ENCODE peak calls at places on chromosomes 12 and 14, in six cellular contexts. X is IMR-90, O is H9, E is H1, Q is neuronal stem cell, L is trophoblast cell. T is an unnamed sample. For H3K27me3, the result is how much of the 10 kb centered on the place peaks cover.

GRCh38 chr12:81461163-81461562 is 298.0 kb downstream of the PPFIA2 start:
- DNase-seq in X (no peak), O (no peak), E (no peak), Q (no peak), L (no peak), T (no peak)

GRCh38 chr12:116274552-116275375 is 2.7 kb downstream of the MED13L start:
- DNase-seq in X (no peak), O (no peak), E (no peak), Q (no peak), L (no peak), T (no peak)

GRCh38 chr12:28558232-28558631 is 368.0 kb downstream of the CCDC91 start:
- DNase-seq in X (no peak), O (no peak), E (no peak), Q (no peak), L (no peak), T (no peak)

GRCh38 chr14:28577711-28578131 is 188.9 kb upstream of the FOXG1 start:
- DNase-seq in X (no peak), O (no peak), E (no peak), Q (no peak), L (no peak), T (no peak)

GRCh38 chr14:93107383-93107782 is 8.3 kb downstream of the ITPK1 start:
- DNase-seq in X (no peak), O (no peak), E (no peak), Q (no peak), L (no peak), T (no peak)

GRCh38 chr12:50603817-50604639 is 99.2 kb downstream of the DIP2B start:
- DNase-seq in X (peak), O (no peak), E (no peak), Q (no peak), L (no peak), T (peak)

GRCh38 chr12:32535260-32535999 is 136.1 kb downstream of the FGD4 start:
- DNase-seq in X (peak), O (peak), E (no peak), Q (no peak), L (no peak), T (peak)

GRCh38 chr12:116015525-116015924 is 262.0 kb downstream of the MED13L start:
- DNase-seq in X (peak), O (no peak), E (no peak), Q (no peak), L (no peak), T (peak)

GRCh38 chr14:98101323-98101722 is 1170.7 kb downstream of the BCL11B start:
- DNase-seq in X (no peak), O (no peak), E (no peak), Q (no peak), L (no peak), T (no peak)

GRCh38 chr14:105077649-105077995 is 12.4 kb upstream of the GPR132 start:
- DNase-seq in X (no peak), O (no peak), E (no peak), Q (no peak), L (no peak), T (no peak)

GRCh38 chr12:88314706-88315105 is 172.6 kb downstream of the TMTC3 start:
- DNase-seq in X (no peak), O (no peak), E (no peak), Q (no peak), L (no peak), T (no peak)

GRCh38 chr14:100679707-100680438 is 46.8 kb upstream of the DLK1 start:
- DNase-seq in X (peak), O (no peak), E (no peak), Q (no peak), L (peak), T (peak)

GRCh38 chr12:69502342-69503081 is 32.3 kb downstream of the FRS2 start:
- DNase-seq in X (no peak), O (no peak), E (no peak), Q (no peak), L (peak), T (no peak)

GRCh38 chr12:113088971-113089756 is 32.6 kb downstream of the DTX1 start:
- DNase-seq in X (no peak), O (no peak), E (no peak), Q (no peak), L (no peak), T (no peak)

GRCh38 chr14:77208979-77209318 is 27.4 kb downstream of the TMEM63C start:
- DNase-seq in X (no peak), O (no peak), E (no peak), Q (no peak), L (no peak), T (no peak)

GRCh38 chr12:129160282-129160681 is 307.0 kb downstream of the GLT1D1 start:
- DNase-seq in X (no peak), O (no peak), E (no peak), Q (no peak), L (no peak), T (no peak)

GRCh38 chr12:98830657-98831056 is 185.6 kb downstream of the APAF1 start:
- DNase-seq in X (no peak), O (no peak), E (no peak), Q (no peak), L (no peak), T (no peak)

GRCh38 chr12:12206776-12207388 is 60.0 kb downstream of the LRP6 start:
- DNase-seq in X (no peak), O (no peak), E (no peak), Q (no peak), L (no peak), T (no peak)

GRCh38 chr12:87140257-87140656 is 884.1 kb upstream of the MGAT4C start:
- DNase-seq in X (peak), O (no peak), E (no peak), Q (no peak), L (peak), T (peak)

GRCh38 chr14:71765505-71765904 is 166.7 kb upstream of the RGS6 start:
- DNase-seq in X (no peak), O (no peak), E (no peak), Q (no peak), L (no peak), T (no peak)

GRCh38 chr12:24997970-24998582 is 49.2 kb upstream of the BCAT1 start:
- DNase-seq in X (peak), O (no peak), E (no peak), Q (no peak), L (no peak), T (peak)

GRCh38 chr14:85439696-85440328 is 90.1 kb upstream of the FLRT2 start:
- DNase-seq in X (no peak), O (no peak), E (no peak), Q (no peak), L (no peak), T (no peak)

GRCh38 chr12:55930771-55931316 is at the start of gene DGKA:
- DNase-seq in X (peak), O (peak), E (peak), Q (no peak), L (no peak), T (peak)

GRCh38 chr12:130615906-130616305 is 100.2 kb downstream of the RIMBP2 start:
- DNase-seq in X (no peak), O (no peak), E (no peak), Q (no peak), L (no peak), T (no peak)

GRCh38 chr14:62126885-62127478 is 364.8 kb downstream of the SNAPC1 start:
- DNase-seq in X (peak), O (no peak), E (no peak), Q (peak), L (peak), T (peak)

GRCh38 chr12:32819424-32819823 is 63.7 kb upstream of the YARS2 start:
- DNase-seq in X (no peak), O (no peak), E (no peak), Q (no peak), L (no peak), T (no peak)

GRCh38 chr12:34373926-34374325 is 351.6 kb downstream of the ALG10 start:
- DNase-seq in X (no peak), O (no peak), E (no peak), Q (no peak), L (no peak), T (no peak)
- H3K27me3 ChIP-seq in X (under half), O (under half), E (under half), Q (under half), L (under half), T (under half)

DNA sequence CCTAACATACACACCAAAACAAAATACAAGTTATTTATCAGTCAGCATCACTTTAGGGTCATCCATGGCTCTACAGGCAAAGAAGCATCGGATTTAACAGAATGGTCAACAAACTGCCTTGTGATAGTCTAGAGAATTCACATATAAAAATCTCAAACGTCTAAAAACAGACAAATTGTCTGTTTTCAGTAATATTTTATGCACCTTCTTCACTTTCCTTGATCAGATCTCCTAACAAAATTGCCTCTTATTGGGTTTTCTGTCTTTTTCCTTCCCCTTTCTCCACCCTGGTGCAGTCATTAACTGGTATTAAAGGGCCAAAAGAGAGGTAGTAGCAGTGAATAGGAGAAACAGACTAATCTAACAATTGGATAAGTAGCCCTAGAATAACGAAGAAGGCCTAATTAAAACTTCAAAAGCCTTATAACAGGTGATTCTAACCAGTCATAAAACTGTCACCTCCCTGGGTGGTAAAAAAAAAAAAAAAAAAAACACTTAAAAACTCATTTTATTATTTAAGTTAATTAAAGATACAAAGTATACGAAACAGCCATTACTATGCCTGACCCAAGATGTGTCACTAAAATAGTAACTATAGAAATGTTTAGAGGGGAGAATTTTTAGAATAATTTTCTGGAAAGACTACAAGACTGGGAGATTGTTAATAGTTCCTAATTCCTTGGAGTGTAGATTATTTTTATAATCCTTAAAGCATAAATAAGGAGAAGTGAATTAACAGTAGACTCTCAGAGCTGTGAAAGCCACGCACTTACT is 1.5 kb downstream of the KIF21A start:
- DNase-seq in X (no peak), O (no peak), E (no peak), Q (no peak), L (no peak), T (no peak)
- H3K4me2 ChIP-seq in X (no peak), O (peak), E (peak), Q (peak), L (peak), T (no peak)

GRCh38 chr14:36174767-36175424 is 1.6 kb downstream of the PTCSC3 start:
- DNase-seq in X (no peak), O (no peak), E (no peak), Q (no peak), L (no peak), T (no peak)
- H4K91ac ChIP-seq in X (no peak), O (no peak), E (no peak), Q (no peak), L (no peak), T (no peak)

GRCh38 chr14:56814468-56815074 is 4.3 kb upstream of the OTX2 start:
- DNase-seq in X (no peak), O (peak), E (peak), Q (no peak), L (no peak), T (no peak)

GRCh38 chr14:56821177-56821576 is 10.9 kb upstream of the OTX2 start:
- DNase-seq in X (no peak), O (no peak), E (no peak), Q (no peak), L (no peak), T (no peak)

GRCh38 chr14:56816575-56817391 is 6.5 kb upstream of the OTX2 start:
- DNase-seq in X (no peak), O (peak), E (peak), Q (no peak), L (no peak), T (no peak)

GRCh38 chr14:56815301-56815700 is 5.0 kb upstream of the OTX2 start:
- DNase-seq in X (no peak), O (no peak), E (no peak), Q (no peak), L (no peak), T (no peak)

GRCh38 chr14:56817396-56817921 is 7.2 kb upstream of the OTX2 start:
- DNase-seq in X (no peak), O (peak), E (peak), Q (no peak), L (no peak), T (no peak)
- H3K27me3 ChIP-seq in X (under half), O (half or more), E (half or more), Q (under half), L (under half), T (half or more)

DNA sequence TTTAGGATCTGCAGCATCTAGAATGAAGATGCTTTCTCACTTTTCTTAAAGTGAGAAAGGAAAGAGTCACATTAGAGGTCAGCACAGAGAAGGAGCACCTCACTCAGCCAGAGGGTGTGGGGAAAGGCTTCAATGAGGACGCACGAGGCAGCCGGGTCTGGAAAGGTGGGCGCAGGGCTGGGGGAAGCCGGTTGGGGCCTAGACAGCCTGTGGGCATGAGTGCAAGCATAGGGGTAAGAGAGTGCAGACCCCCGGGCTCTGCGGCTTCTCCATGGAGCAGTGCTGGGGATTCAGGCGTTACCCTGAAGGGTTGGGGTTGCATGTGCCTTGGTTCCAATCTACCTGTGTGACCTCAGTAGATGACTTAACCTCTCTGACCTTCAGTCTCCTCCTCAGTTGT is 49.9 kb downstream of the KRT80 start:
- DNase-seq in X (no peak), O (no peak), E (no peak), Q (no peak), L (no peak), T (no peak)
- H3K4me2 ChIP-seq in X (no peak), O (no peak), E (no peak), Q (no peak), L (no peak), T (no peak)

T was measured in mesenchymal stem cell.